ENCODE peak calls at places on chromosome 20, in eight cellular contexts. O is T47D, F is endothelial cell, D is tibial artery, E is LoVo, Z is substantia nigra, V is NCI-H446, H is neuronal stem cell. L is an unnamed sample.

GRCh38 chr20:58950603-58951002 is 30.5 kb upstream of the NELFCD start:
- DNase-seq in F (no peak), O (no peak), Z (no peak), H (no peak), V (no peak), E (no peak), D (no peak), L (no peak)

GRCh38 chr20:44702776-44703175 is 12.4 kb upstream of the CCN5 start:
- DNase-seq in V (peak; percentile 65), F (no peak), Z (peak; percentile 84), E (no peak), O (no peak), D (peak; percentile 98), H (no peak), L (no peak)

GRCh38 chr20:60299951-60300350 is 341.7 kb downstream of the CDH26 start:
- DNase-seq in V (no peak), F (no peak), H (no peak), O (peak; percentile 67), E (no peak), D (no peak), Z (no peak), L (no peak)

GRCh38 chr20:62818592-62819493 is 2.0 kb downstream of the COL9A3 start:
- DNase-seq in Z (peak; percentile 54), E (peak; percentile 27), H (no peak), V (peak; percentile 75), D (no peak), O (no peak), F (no peak), L (no peak)

GRCh38 chr20:23889775-23890187 is 10.2 kb upstream of the CST5 start:
- DNase-seq in F (peak; percentile 70), V (peak; percentile 64), H (peak; percentile 43), O (peak; percentile 79), E (peak; percentile 28), Z (peak; percentile 12), D (peak; percentile 59), L (peak; percentile 61)

GRCh38 chr20:24752612-24753011 is 196.5 kb upstream of the CST7 start:
- DNase-seq in H (no peak), Z (no peak), V (no peak), E (no peak), F (no peak), O (no peak), D (peak; percentile 10), L (no peak)

GRCh38 chr20:17614176-17614811 is 44.4 kb downstream of the DSTN start:
- DNase-seq in D (peak; percentile 95), F (no peak), O (no peak), H (no peak), V (no peak), E (no peak), Z (no peak), L (no peak)

GRCh38 chr20:62066983-62067433 is 1.3 kb upstream of the TAF4 start:
- DNase-seq in O (peak; percentile 18), H (no peak), Z (no peak), F (no peak), D (no peak), E (no peak), V (no peak), L (no peak)

GRCh38 chr20:19137641-19138040 is 74.8 kb upstream of the SLC24A3 start:
- DNase-seq in F (no peak), E (no peak), Z (no peak), O (no peak), V (no peak), H (no peak), D (no peak), L (no peak)

GRCh38 chr20:5831539-5832237 is 81.5 kb downstream of the SHLD1 start:
- DNase-seq in V (no peak), E (no peak), O (no peak), D (no peak), H (no peak), F (no peak), Z (no peak), L (no peak)

GRCh38 chr20:24102290-24102689 is 113.7 kb upstream of the GGTLC1 start:
- DNase-seq in F (peak; percentile 56), H (no peak), D (no peak), Z (no peak), E (no peak), V (peak; percentile 18), O (peak; percentile 69), L (peak; percentile 63)

GRCh38 chr20:55745840-55746239 is 259.5 kb downstream of the CBLN4 start:
- DNase-seq in H (no peak), Z (no peak), V (no peak), E (no peak), D (no peak), F (no peak), O (no peak), L (no peak)

GRCh38 chr20:7859371-7859802 is 80.9 kb downstream of the HAO1 start:
- DNase-seq in F (peak; percentile 10), E (peak; percentile 23), D (no peak), Z (no peak), O (peak; percentile 68), V (peak; percentile 50), H (peak; percentile 44), L (peak; percentile 32)

GRCh38 chr20:49751397-49751735 is 37.7 kb upstream of the B4GALT5 start:
- DNase-seq in E (no peak), F (no peak), H (no peak), O (no peak), D (no peak), V (no peak), Z (no peak), L (no peak)

GRCh38 chr20:32329817-32330554 is 28.1 kb upstream of the ASXL1 start:
- DNase-seq in H (no peak), E (no peak), V (no peak), F (no peak), O (peak; percentile 43), Z (no peak), D (no peak), L (no peak)

GRCh38 chr20:11210611-11211010 is 536.8 kb upstream of the JAG1 start:
- DNase-seq in O (no peak), D (no peak), H (no peak), Z (no peak), E (no peak), F (no peak), V (no peak), L (no peak)

GRCh38 chr20:10639762-10640556 is 33.8 kb downstream of the JAG1 start:
- DNase-seq in E (no peak), H (peak; percentile 59), V (no peak), O (no peak), Z (peak; percentile 31), D (peak; percentile 91), F (no peak), L (no peak)

GRCh38 chr20:9112541-9113515 is 43.9 kb downstream of the PLCB4 start:
- DNase-seq in O (no peak), F (no peak), H (no peak), Z (no peak), D (no peak), E (no peak), V (peak; percentile 32), L (no peak)

GRCh38 chr20:503048-503737 is 40.4 kb downstream of the CSNK2A1 start:
- DNase-seq in D (no peak), Z (no peak), F (no peak), O (no peak), H (no peak), V (no peak), E (no peak), L (no peak)

GRCh38 chr20:20465259-20465658 is 97.4 kb downstream of the INSM1 start:
- DNase-seq in E (no peak), H (no peak), O (peak; percentile 36), F (peak; percentile 14), D (no peak), Z (no peak), V (peak; percentile 50), L (no peak)

GRCh38 chr20:10603971-10604864 is 69.6 kb downstream of the JAG1 start:
- DNase-seq in V (no peak), E (peak; percentile 34), F (no peak), D (peak; percentile 91), H (peak; percentile 70), Z (peak; percentile 14), O (peak; percentile 13), L (no peak)

GRCh38 chr20:59564171-59564570 is 40.2 kb upstream of the PHACTR3 start:
- DNase-seq in O (no peak), E (no peak), D (no peak), Z (no peak), F (no peak), V (no peak), H (no peak), L (no peak)

GRCh38 chr20:36202891-36203338 is 33.4 kb upstream of the AAR2 start:
- DNase-seq in H (peak; percentile 65), V (peak; percentile 62), D (peak; percentile 75), O (peak; percentile 66), E (peak; percentile 39), Z (peak; percentile 32), F (peak; percentile 89), L (peak; percentile 44)

GRCh38 chr20:14355791-14356190 is 18.4 kb upstream of the FLRT3 start:
- DNase-seq in Z (no peak), E (no peak), F (no peak), D (no peak), V (no peak), O (no peak), H (no peak), L (no peak)

GRCh38 chr20:3318226-3318884 is 79.4 kb upstream of the SLC4A11 start:
- DNase-seq in H (no peak), O (peak; percentile 88), Z (no peak), F (no peak), D (no peak), E (no peak), V (no peak), L (no peak)

GRCh38 chr20:57229490-57229889 is 37.0 kb downstream of the BMP7 start:
- DNase-seq in H (no peak), F (no peak), O (peak; percentile 60), V (no peak), Z (no peak), E (no peak), D (no peak), L (no peak)

GRCh38 chr20:26276811-26277210 is 580.2 kb upstream of the ZNF337 start:
- DNase-seq in F (no peak), D (peak; percentile 47), O (no peak), H (no peak), E (no peak), V (peak; percentile 3), Z (peak; percentile 1), L (no peak)

GRCh38 chr20:13058666-13059389 is 50.1 kb downstream of the SPTLC3 start:
- DNase-seq in E (no peak), V (no peak), H (no peak), D (no peak), Z (no peak), F (no peak), O (no peak), L (no peak)

GRCh38 chr20:36607586-36608387 is 2.2 kb downstream of the RAB5IF start:
- DNase-seq in E (peak; percentile 77), V (no peak), Z (no peak), F (no peak), O (no peak), H (no peak), D (no peak), L (no peak)